ENCODE peak calls at places on chromosome 22, in ten cellular contexts. F is caudate nucleus; A is astrocyte of the spinal cord; Y is activated naive CD4-positive, alpha-beta T cell treated with anti-CD3 and anti-CD28 coated beads, Interleukin-2, amount 50 U/mL, for 16 hours; E is putamen; K is LHCN-M2; J is testis; W is smooth muscle cell of the brain vasculature; B is NCI-H69; C is neural crest cell. O is an unnamed sample.

GRCh38 chr22:37212174-37212906 is at the start of gene SSTR3:
- DNase-seq in J (peak), Y (peak), F (no peak), A (no peak), K (no peak), B (peak), C (peak), W (no peak), E (no peak), O (no peak)

GRCh38 chr22:45170001-45170466 is 6.3 kb downstream of the NUP50 start:
- DNase-seq in J (peak), K (no peak), F (no peak), Y (no peak), W (no peak), B (no peak), E (no peak), A (no peak), C (no peak), O (no peak)

GRCh38 chr22:25777870-25778269 is 35.9 kb downstream of the MYO18B start:
- DNase-seq in F (no peak), K (peak), Y (no peak), W (no peak), E (no peak), C (peak), A (peak), J (peak), B (peak), O (peak)

GRCh38 chr22:36194971-36195370 is 6.6 kb downstream of the APOL4 start:
- DNase-seq in F (peak), B (peak), A (peak), J (peak), W (no peak), E (peak), Y (peak), C (peak), K (peak), O (peak)

GRCh38 chr22:36177160-36177559 is 16.6 kb upstream of the APOL3 start:
- DNase-seq in J (no peak), C (no peak), B (no peak), K (no peak), Y (no peak), E (no peak), F (no peak), W (no peak), A (no peak), O (no peak)

GRCh38 chr22:46976598-46976997 is 214.1 kb downstream of the TBC1D22A start:
- DNase-seq in C (no peak), Y (no peak), B (no peak), E (no peak), K (no peak), A (no peak), F (no peak), W (no peak), J (no peak), O (no peak)

GRCh38 chr22:25490869-25491268 is 73.6 kb upstream of the GRK3 start:
- DNase-seq in F (no peak), E (peak), B (no peak), Y (no peak), A (no peak), W (no peak), K (no peak), C (no peak), J (no peak), O (no peak)

GRCh38 chr22:29328566-29329500 is 13.3 kb upstream of the RASL10A start:
- DNase-seq in K (peak), B (no peak), Y (no peak), A (no peak), W (no peak), C (no peak), E (no peak), J (no peak), F (no peak), O (no peak)

GRCh38 chr22:42627981-42628380 is 12.4 kb downstream of the ATP5MGL start:
- DNase-seq in J (no peak), B (no peak), E (no peak), F (no peak), A (no peak), K (no peak), C (no peak), W (no peak), Y (no peak), O (no peak)

GRCh38 chr22:20751185-20751851 is 22.6 kb upstream of the SERPIND1 start:
- DNase-seq in Y (no peak), A (no peak), W (no peak), C (no peak), B (no peak), F (no peak), K (no peak), J (no peak), E (no peak), O (no peak)

GRCh38 chr22:17281026-17281809 is 62.0 kb upstream of the ADA2 start:
- DNase-seq in C (no peak), Y (peak), A (no peak), B (no peak), K (no peak), J (no peak), F (no peak), E (no peak), W (no peak), O (no peak)

GRCh38 chr22:21569459-21570161 is 2.1 kb downstream of the UBE2L3 start:
- DNase-seq in E (no peak), B (no peak), J (no peak), W (no peak), Y (no peak), A (no peak), K (no peak), F (no peak), C (no peak), O (no peak)

GRCh38 chr22:44822479-44822878 is 70.1 kb downstream of the ARHGAP8 start:
- DNase-seq in K (no peak), C (no peak), Y (no peak), W (no peak), A (no peak), J (peak), B (peak), F (no peak), E (no peak), O (no peak)

GRCh38 chr22:29726512-29727247 is 6.9 kb downstream of the CABP7 start:
- DNase-seq in J (no peak), Y (no peak), K (no peak), B (no peak), W (no peak), C (no peak), E (no peak), A (no peak), F (no peak), O (no peak)

O was measured in globus pallidus.